ENCODE peak calls at places on chromosome 14, in four cellular contexts. B, A, E and H are unnamed samples.

GRCh38 chr14:77872152-77872551 is 72.2 kb downstream of the ADCK1 start:
- DNase-seq in B (no peak), A (no peak), E (no peak), H (no peak)

GRCh38 chr14:68234101-68234905 is 414.7 kb downstream of the RAD51B start:
- DNase-seq in B (no peak), A (no peak), E (no peak), H (no peak)

GRCh38 chr14:85572021-85572420 is 42.1 kb downstream of the FLRT2 start:
- DNase-seq in B (no peak), A (peak; percentile 47), E (no peak), H (no peak)

GRCh38 chr14:77037886-77038511 is 9.5 kb upstream of the IRF2BPL start:
- DNase-seq in B (peak; percentile 58), A (no peak), E (peak; percentile 82), H (peak; percentile 42)

GRCh38 chr14:89540009-89540829 is 123.2 kb upstream of the FOXN3 start:
- DNase-seq in B (no peak), A (no peak), E (no peak), H (no peak)

GRCh38 chr14:50489851-50490250 is 42.5 kb downstream of the MAP4K5 start:
- DNase-seq in B (no peak), A (no peak), E (no peak), H (no peak)

GRCh38 chr14:21860172-21860571 is 186.6 kb upstream of the OR4E1 start:
- DNase-seq in B (no peak), A (peak; percentile 39), E (no peak), H (no peak)

GRCh38 chr14:69708586-69709169 is 58.3 kb upstream of the SRSF5 start:
- DNase-seq in B (no peak), A (peak; percentile 8), E (no peak), H (no peak)

GRCh38 chr14:64757601-64758000 is 53.4 kb downstream of the PLEKHG3 start:
- DNase-seq in B (no peak), A (no peak), E (no peak), H (no peak)

GRCh38 chr14:104855532-104856090 is 9.5 kb upstream of the CEP170B start:
- DNase-seq in B (no peak), A (no peak), E (peak; percentile 52), H (no peak)

GRCh38 chr14:99181246-99181645 is 90.8 kb downstream of the BCL11B start:
- DNase-seq in B (no peak), A (no peak), E (no peak), H (no peak)

GRCh38 chr14:94394025-94394493 is 5.7 kb upstream of the SERPINA1 start:
- DNase-seq in B (no peak), A (no peak), E (no peak), H (no peak)

GRCh38 chr14:55731881-55732498 is 152.0 kb downstream of the KTN1 start:
- DNase-seq in B (peak; percentile 51), A (peak; percentile 61), E (no peak), H (no peak)

GRCh38 chr14:64298773-64299172 is 4.6 kb upstream of the ESR2 start:
- DNase-seq in B (no peak), A (peak; percentile 15), E (no peak), H (no peak)

GRCh38 chr14:89767861-89768268 is 186.7 kb downstream of the EFCAB11 start:
- DNase-seq in B (no peak), A (peak; percentile 37), E (no peak), H (no peak)

GRCh38 chr14:81400202-81400678 is at the start of gene STON2:
- DNase-seq in B (no peak), A (peak; percentile 94), E (no peak), H (no peak)

GRCh38 chr14:60245316-60246177 is 3.5 kb upstream of the PPM1A start:
- DNase-seq in B (no peak), A (peak; percentile 33), E (no peak), H (no peak)

GRCh38 chr14:59564356-59564755 is 12.3 kb downstream of the CCDC175 start:
- DNase-seq in B (no peak), A (no peak), E (no peak), H (no peak)

GRCh38 chr14:98187302-98187701 is 1084.7 kb downstream of the BCL11B start:
- DNase-seq in B (no peak), A (no peak), E (no peak), H (no peak)

GRCh38 chr14:91138511-91139359 is 24.9 kb downstream of the DGLUCY start:
- DNase-seq in B (no peak), A (peak; percentile 75), E (no peak), H (no peak)

GRCh38 chr14:64444984-64445845 is 20.1 kb upstream of the AKAP5 start:
- DNase-seq in B (no peak), A (peak; percentile 25), E (no peak), H (peak; percentile 42)

GRCh38 chr14:92310776-92311375 is 12.1 kb upstream of the SLC24A4 start:
- DNase-seq in B (no peak), A (no peak), E (no peak), H (no peak)

GRCh38 chr14:54572316-54572715 is 5.4 kb downstream of the SAMD4A start:
- DNase-seq in B (no peak), A (peak; percentile 35), E (no peak), H (no peak)

GRCh38 chr14:32702571-32702970 is 236.1 kb upstream of the NPAS3 start:
- DNase-seq in B (peak; percentile 42), A (no peak), E (no peak), H (no peak)

GRCh38 chr14:58788655-58789054 is 150.9 kb downstream of the DACT1 start:
- DNase-seq in B (no peak), A (no peak), E (no peak), H (no peak)

GRCh38 chr14:32224731-32225377 is 21.8 kb upstream of the RNU6-8 start:
- DNase-seq in B (peak; percentile 54), A (peak; percentile 67), E (no peak), H (peak; percentile 46)

GRCh38 chr14:75514673-75515630 is 7.3 kb upstream of the BATF start:
- DNase-seq in B (no peak), A (no peak), E (no peak), H (peak; percentile 48)

GRCh38 chr14:37202265-37202664 is 4.5 kb downstream of the MIPOL1 start:
- DNase-seq in B (no peak), A (no peak), E (no peak), H (no peak)

GRCh38 chr14:51367600-51367931 is 127.5 kb downstream of the TMX1 start:
- DNase-seq in B (no peak), A (no peak), E (no peak), H (no peak)

GRCh38 chr14:102275866-102276265 is 29.1 kb downstream of the MOK start:
- DNase-seq in B (no peak), A (no peak), E (no peak), H (no peak)

GRCh38 chr14:78752789-78753188 is 582.6 kb downstream of the NRXN3 start:
- DNase-seq in B (no peak), A (no peak), E (no peak), H (no peak)

GRCh38 chr14:72830786-72831583 is 62.9 kb downstream of the DPF3 start:
- DNase-seq in B (peak; percentile 46), A (no peak), E (no peak), H (no peak)